ENCODE peak calls at places on chromosomes 13 and 19, in five cellular contexts. J, U, Z, G and K are unnamed samples. For H3K4me1, the result is how much of the 10 kb centered on the place peaks cover.

GRCh38 chr19:28526042-28526441 is 686.9 kb downstream of the UQCRFS1 start:
- DNase-seq in J (no peak), U (no peak), Z (no peak), G (no peak), K (no peak)

GRCh38 chr19:49875801-49876421 is 1.2 kb downstream of the AKT1S1 start:
- DNase-seq in J (no peak), U (no peak), Z (peak), G (peak), K (peak)

GRCh38 chr19:3501780-3502179 is 1.3 kb upstream of the DOHH start:
- DNase-seq in J (no peak), U (no peak), Z (no peak), G (no peak), K (no peak)

GRCh38 chr19:23075031-23075733 is 41.6 kb upstream of the ZNF730 start:
- DNase-seq in J (no peak), U (no peak), Z (peak), G (peak), K (peak)

GRCh38 chr13:76667551-76667950 is 218.7 kb downstream of the KCTD12 start:
- DNase-seq in J (no peak), U (no peak), Z (no peak), G (no peak), K (no peak)

GRCh38 chr13:20505405-20506366 is 20.0 kb downstream of the CRYL1 start:
- DNase-seq in J (no peak), U (no peak), Z (no peak), G (no peak), K (no peak)

GRCh38 chr13:21929400-21929799 is 258.5 kb downstream of the FGF9 start:
- DNase-seq in J (no peak), U (no peak), Z (no peak), G (no peak), K (no peak)

GRCh38 chr19:20038358-20039202 is 725 bp downstream of the ZNF682 start:
- DNase-seq in J (no peak), U (no peak), Z (no peak), G (no peak), K (no peak)

GRCh38 chr19:40055832-40056504 is at the start of gene ZNF780B:
- DNase-seq in J (peak), U (peak), Z (peak), G (peak), K (peak)

GRCh38 chr13:72097568-72097967 is 230.6 kb upstream of the DACH1 start:
- DNase-seq in J (no peak), U (no peak), Z (no peak), G (no peak), K (no peak)

GRCh38 chr13:20051366-20051765 is 92.8 kb downstream of the ZMYM2 start:
- DNase-seq in J (no peak), U (no peak), Z (no peak), G (no peak), K (no peak)

GRCh38 chr13:43229506-43229905 is 206.1 kb downstream of the DNAJC15 start:
- DNase-seq in J (no peak), U (no peak), Z (no peak), G (no peak), K (no peak)

GRCh38 chr13:44280461-44280860 is 93.2 kb upstream of the SERP2 start:
- DNase-seq in J (no peak), U (no peak), Z (no peak), G (no peak), K (no peak)

GRCh38 chr13:113832631-113833030 is 31.2 kb downstream of the GAS6 start:
- DNase-seq in J (no peak), U (no peak), Z (no peak), G (no peak), K (peak)

GRCh38 chr19:55585658-55586339 is 5.2 kb upstream of the ZNF579 start:
- DNase-seq in J (peak), U (peak), Z (peak), G (peak), K (peak)

GRCh38 chr13:35191883-35192282 is 249.8 kb downstream of the NBEA start:
- DNase-seq in J (no peak), U (no peak), Z (no peak), G (no peak), K (no peak)

GRCh38 chr19:49422407-49423277 is 599 bp downstream of the PTH2 start:
- DNase-seq in J (no peak), U (no peak), Z (no peak), G (peak), K (no peak)

GRCh38 chr13:97268772-97269171 is 46.6 kb downstream of the MBNL2 start:
- DNase-seq in J (no peak), U (no peak), Z (no peak), G (no peak), K (no peak)

GRCh38 chr13:46687810-46688209 is 109.2 kb downstream of the ESD start:
- DNase-seq in J (no peak), U (no peak), Z (no peak), G (no peak), K (no peak)

GRCh38 chr13:109879338-109879737 is 93.0 kb upstream of the IRS2 start:
- DNase-seq in J (no peak), U (no peak), Z (no peak), G (no peak), K (no peak)

GRCh38 chr19:1860821-1861598 is 2.4 kb downstream of the KLF16 start:
- DNase-seq in J (no peak), U (no peak), Z (no peak), G (no peak), K (no peak)

GRCh38 chr13:74570834-74571233 is 436.6 kb upstream of the KLF12 start:
- DNase-seq in J (no peak), U (no peak), Z (no peak), G (no peak), K (no peak)

GRCh38 chr19:44905437-44906160 is at the start of gene APOE:
- DNase-seq in J (no peak), U (no peak), Z (no peak), G (peak), K (no peak)

GRCh38 chr19:39265321-39265916 is 2.8 kb upstream of the IFNL2 start:
- DNase-seq in J (no peak), U (no peak), Z (no peak), G (no peak), K (no peak)

GRCh38 chr19:32638625-32639024 is 36.4 kb downstream of the ANKRD27 start:
- DNase-seq in J (no peak), U (no peak), Z (no peak), G (no peak), K (no peak)

GRCh38 chr13:46600943-46601311 is 48.0 kb downstream of the LRCH1 start:
- DNase-seq in J (no peak), U (no peak), Z (no peak), G (no peak), K (no peak)

GRCh38 chr19:29293736-29294342 is 80.9 kb upstream of the UQCRFS1 start:
- DNase-seq in J (no peak), U (no peak), Z (no peak), G (no peak), K (no peak)

GRCh38 chr19:52535831-52536800 is 8.6 kb downstream of the ZNF808 start:
- DNase-seq in J (peak), U (peak), Z (peak), G (peak), K (peak)

GRCh38 chr19:45471116-45471865 is 3.5 kb downstream of the FOSB start:
- DNase-seq in J (no peak), U (no peak), Z (no peak), G (no peak), K (no peak)

GRCh38 chr19:55383789-55384575 is at the start of gene TMEM238:
- DNase-seq in J (no peak), U (peak), Z (peak), G (peak), K (peak)

GRCh38 chr19:55642153-55643002 is 1.1 kb upstream of the ZNF581 start:
- DNase-seq in J (no peak), U (peak), Z (peak), G (no peak), K (peak)

GRCh38 chr13:112116187-112116950 is 49.4 kb downstream of the SOX1 start:
- DNase-seq in J (no peak), U (peak), Z (no peak), G (no peak), K (no peak)

GRCh38 chr19:801030-801860 is 4.0 kb downstream of the PTBP1 start:
- DNase-seq in J (no peak), U (peak), Z (no peak), G (no peak), K (peak)

GRCh38 chr13:104577029-104577820 is 1511.0 kb upstream of the SLC10A2 start:
- DNase-seq in J (no peak), U (no peak), Z (no peak), G (no peak), K (no peak)

GRCh38 chr13:31859546-31859945 is 120.2 kb downstream of the RXFP2 start:
- DNase-seq in J (no peak), U (no peak), Z (no peak), G (no peak), K (no peak)

GRCh38 chr13:67080351-67080750 is 149.8 kb downstream of the PCDH9 start:
- DNase-seq in J (no peak), U (no peak), Z (no peak), G (no peak), K (no peak)

GRCh38 chr19:44113784-44114390 is 688 bp downstream of the ZNF225 start:
- DNase-seq in J (no peak), U (no peak), Z (no peak), G (peak), K (no peak)

GRCh38 chr19:3516675-3517207 is 10.6 kb downstream of the FZR1 start:
- DNase-seq in J (no peak), U (peak), Z (no peak), G (no peak), K (no peak)

GRCh38 chr13:98511435-98511834 is 65.5 kb downstream of the STK24 start:
- DNase-seq in J (no peak), U (no peak), Z (no peak), G (no peak), K (no peak)

GRCh38 chr13:98512774-98513327 is 64.1 kb downstream of the STK24 start:
- DNase-seq in J (no peak), U (no peak), Z (no peak), G (no peak), K (no peak)

GRCh38 chr13:98508280-98509074 is 68.4 kb downstream of the STK24 start:
- DNase-seq in J (no peak), U (no peak), Z (no peak), G (no peak), K (no peak)

GRCh38 chr13:98509271-98510155 is 67.4 kb downstream of the STK24 start:
- DNase-seq in J (no peak), U (peak), Z (peak), G (no peak), K (peak)

GRCh38 chr13:98510156-98510509 is 66.8 kb downstream of the STK24 start:
- DNase-seq in J (no peak), U (no peak), Z (no peak), G (no peak), K (no peak)
- H3K4me1 ChIP-seq in J (under half), U (half or more), Z (under half), G (under half), K (half or more)

GRCh38 chr19:18465964-18466339 is 28.0 kb upstream of the ISYNA1 start:
- DNase-seq in J (no peak), U (no peak), Z (no peak), G (no peak), K (no peak)
- H3K4me1 ChIP-seq in J (under half), U (half or more), Z (half or more), G (under half), K (half or more)

DNA sequence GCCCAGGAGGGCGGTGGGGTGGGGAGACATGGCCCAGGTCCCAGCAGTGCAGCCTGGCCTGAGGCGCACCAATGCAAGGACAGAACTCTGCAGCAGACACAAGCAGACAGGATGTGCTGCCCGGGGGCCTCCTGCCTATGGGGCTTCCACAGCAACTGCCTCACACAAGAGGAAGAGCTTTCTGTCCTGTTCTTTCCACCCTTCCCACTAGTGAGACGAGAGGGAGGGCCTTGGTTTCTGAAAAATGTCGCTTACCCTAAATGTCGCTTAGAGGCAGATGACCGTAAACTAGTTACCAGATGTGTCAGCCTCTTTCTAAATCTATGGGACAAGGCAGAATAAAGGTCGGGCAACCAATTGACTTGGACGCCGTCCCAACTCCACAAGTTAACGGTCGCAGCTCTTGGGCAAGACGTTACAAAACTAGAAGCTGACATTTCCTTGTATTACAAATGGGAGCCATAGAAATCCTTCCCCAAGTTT is at the start of gene LAIR1:
- DNase-seq in J (no peak), U (peak), Z (no peak), G (no peak), K (peak)
- H3K4me1 ChIP-seq in J (under half), U (under half), Z (under half), G (under half), K (under half)

GRCh38 chr19:5804516-5805464 is at the start of gene NRTN:
- DNase-seq in J (no peak), U (peak), Z (peak), G (peak), K (no peak)

GRCh38 chr19:5801796-5802616 is 2.9 kb upstream of the NRTN start:
- DNase-seq in J (no peak), U (no peak), Z (no peak), G (peak), K (no peak)

GRCh38 chr19:5803441-5803751 is 1.5 kb upstream of the NRTN start:
- DNase-seq in J (no peak), U (no peak), Z (no peak), G (no peak), K (no peak)

GRCh38 chr19:5805465-5806132 is 732 bp downstream of the NRTN start:
- DNase-seq in J (no peak), U (peak), Z (peak), G (peak), K (peak)

DNA sequence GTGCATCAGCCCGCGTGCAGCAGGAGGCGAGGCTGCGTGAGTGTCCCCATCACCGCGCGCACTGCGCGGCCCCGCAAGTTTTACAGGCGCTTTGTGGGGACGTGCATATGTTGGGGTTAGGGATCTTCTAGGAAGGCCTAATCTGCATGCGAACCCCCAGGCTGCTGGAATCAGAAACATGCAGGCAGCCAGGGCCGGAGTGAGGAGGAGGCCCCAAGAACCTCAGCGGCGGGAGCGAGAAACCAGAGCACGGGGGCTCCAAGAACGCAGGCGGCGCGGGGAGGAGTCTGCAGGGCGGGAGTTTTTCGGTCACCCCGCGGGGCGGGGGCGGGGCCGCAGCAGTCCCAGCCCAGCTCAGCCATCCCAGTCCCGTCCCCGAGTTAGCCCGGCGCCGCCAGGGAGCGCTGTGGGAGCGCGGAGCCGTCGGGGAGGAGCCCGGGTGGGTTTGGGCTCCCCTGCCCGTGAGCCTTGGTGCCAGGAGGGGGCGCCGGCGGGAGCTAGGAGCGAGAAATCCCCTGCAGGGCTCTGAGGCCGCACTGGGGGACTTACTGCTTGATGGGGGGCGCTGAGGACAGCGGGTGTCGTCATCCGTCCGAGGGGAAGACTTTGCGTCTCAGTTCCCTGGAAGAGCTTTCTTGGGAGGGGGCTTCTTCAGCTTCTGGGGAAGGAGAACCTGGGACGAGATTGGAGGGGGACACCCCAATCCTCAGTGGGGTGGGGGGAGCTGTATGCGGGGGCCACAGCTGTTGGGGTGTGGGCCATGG is 933 bp upstream of the NRTN start:
- DNase-seq in J (peak), U (peak), Z (peak), G (peak), K (peak)
- H3K4me1 ChIP-seq in J (under half), U (half or more), Z (half or more), G (under half), K (under half)